ENCODE peak calls at places on chromosomes 6 and 20, in four cellular contexts. P is sigmoid colon, K is aorta, S is esophagus squamous epithelium. V is an unnamed sample.

GRCh38 chr6:24504274-24504641 is 9.5 kb downstream of the ALDH5A1 start:
- DNase-seq in P (no peak), K (no peak), S (no peak), V (no peak)

GRCh38 chr6:101395345-101395744 is 1.8 kb downstream of the GRIK2 start:
- DNase-seq in K (no peak), S (no peak), P (no peak), V (no peak)

GRCh38 chr20:44683263-44684046 is 31.7 kb upstream of the CCN5 start:
- DNase-seq in S (no peak), P (no peak), K (no peak), V (peak; percentile 83)

GRCh38 chr6:1701668-1702353 is 92.1 kb downstream of the FOXC1 start:
- DNase-seq in S (no peak), P (no peak), K (peak; percentile 71), V (no peak)

GRCh38 chr20:50049442-50050026 is 63.4 kb downstream of the UBE2V1 start:
- DNase-seq in P (no peak), K (no peak), S (no peak), V (no peak)

GRCh38 chr20:43955244-43956191 is 40.9 kb downstream of the TOX2 start:
- DNase-seq in K (no peak), P (no peak), S (no peak), V (peak; percentile 95)

GRCh38 chr6:72271531-72271930 is 350.3 kb upstream of the KCNQ5 start:
- DNase-seq in K (no peak), S (no peak), P (no peak), V (no peak)

GRCh38 chr20:43844778-43845614 is 69.7 kb upstream of the TOX2 start:
- DNase-seq in K (peak; percentile 79), P (peak; percentile 20), S (no peak), V (peak; percentile 51)

GRCh38 chr20:61566691-61567090 is 314.6 kb downstream of the CDH4 start:
- DNase-seq in P (no peak), K (no peak), S (no peak), V (no peak)

GRCh38 chr20:61565791-61566190 is 313.7 kb downstream of the CDH4 start:
- DNase-seq in K (no peak), S (no peak), P (no peak), V (no peak)

GRCh38 chr20:61564628-61565027 is 312.6 kb downstream of the CDH4 start:
- DNase-seq in S (no peak), K (no peak), P (no peak), V (no peak)

GRCh38 chr20:61569836-61570235 is 317.8 kb downstream of the CDH4 start:
- DNase-seq in P (no peak), S (no peak), K (no peak), V (no peak)

GRCh38 chr20:61567204-61567603 is 315.1 kb downstream of the CDH4 start:
- DNase-seq in P (no peak), S (no peak), K (no peak), V (no peak)
- H3K4me3 ChIP-seq in P (no peak overlapping the region), S (no peak overlapping the region), K (no peak overlapping the region), V (no peak overlapping the region)

GRCh38 chr20:53934421-53935352 is 135.7 kb downstream of the BCAS1 start:
- DNase-seq in S (no peak), P (no peak), K (peak; percentile 63), V (no peak)

GRCh38 chr20:53935353-53936084 is 134.9 kb downstream of the BCAS1 start:
- DNase-seq in S (no peak), K (no peak), P (no peak), V (no peak)

GRCh38 chr20:53930651-53931504 is 139.5 kb downstream of the BCAS1 start:
- DNase-seq in S (no peak), P (no peak), K (no peak), V (no peak)

GRCh38 chr20:53931597-53931996 is 138.8 kb downstream of the BCAS1 start:
- DNase-seq in K (no peak), S (no peak), P (no peak), V (no peak)

GRCh38 chr20:53933232-53933846 is 137.1 kb downstream of the BCAS1 start:
- DNase-seq in K (no peak), S (no peak), P (no peak), V (no peak)
- H3K4me1 ChIP-seq in K (no peaks in the 10 kb centered on the region), S (no peaks in the 10 kb centered on the region), P (peaks cover 10% of the 10 kb centered on the region), V (peaks cover 21% of the 10 kb centered on the region)

GRCh38 chr6:64696053-64696452 is 1011.0 kb downstream of the EYS start:
- DNase-seq in S (no peak), K (no peak), P (no peak), V (no peak)

GRCh38 chr6:64691069-64691468 is 1016.0 kb downstream of the EYS start:
- DNase-seq in K (no peak), P (no peak), S (no peak), V (no peak)

GRCh38 chr6:64694356-64694755 is 1012.7 kb downstream of the EYS start:
- DNase-seq in S (no peak), P (no peak), K (no peak), V (no peak)
- H3K9me3 ChIP-seq in S (peaks cover 20% of the 10 kb centered on the region), P (no peaks in the 10 kb centered on the region), K (no peaks in the 10 kb centered on the region), V (no peaks in the 10 kb centered on the region)

DNA sequence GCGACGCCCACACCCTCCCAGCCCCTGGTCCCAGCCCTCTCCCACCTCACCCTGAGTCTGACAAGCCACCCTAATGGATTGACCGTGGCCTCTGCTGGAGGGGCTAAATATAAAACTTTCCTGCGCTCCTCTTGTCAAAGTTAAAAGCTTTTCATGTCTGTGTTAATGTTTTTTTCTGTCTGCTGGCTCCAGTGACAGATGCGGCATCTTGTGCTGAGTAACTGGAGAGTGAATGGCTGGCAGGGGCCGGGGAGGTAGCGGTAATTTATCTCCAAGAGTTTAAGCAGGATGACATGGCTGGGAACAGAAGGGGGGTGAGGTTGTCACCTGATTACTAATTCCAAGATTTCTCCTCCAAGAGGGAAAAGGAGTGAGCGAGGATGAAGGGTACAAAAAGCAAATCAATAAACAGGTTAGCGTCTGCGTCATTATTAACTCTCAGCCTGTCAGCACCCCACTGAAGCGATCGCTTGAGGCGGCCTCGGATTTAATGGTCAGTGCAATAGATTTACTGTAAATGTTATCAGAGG is 118.1 kb upstream of the MAFB start:
- DNase-seq in P (no peak), S (no peak), K (no peak), V (no peak)
- H3K4me3 ChIP-seq in P (no peak overlapping the region), S (no peak overlapping the region), K (no peak overlapping the region), V (no peak overlapping the region)